ENCODE peak calls at places on chromosomes 3 and 15, in eight cellular contexts. R, M, A, J, C, Y, S and V are unnamed samples.

GRCh38 chr3:185813691-185814215 is 11.1 kb downstream of the IGF2BP2 start:
- DNase-seq in R (no peak), M (no peak), A (no peak), J (no peak), C (no peak), Y (no peak), S (no peak), V (no peak)

GRCh38 chr3:56923546-56924224 is 121.9 kb upstream of the ARHGEF3 start:
- DNase-seq in R (no peak), M (peak), A (peak), J (no peak), C (no peak), Y (no peak), S (peak), V (peak)

GRCh38 chr15:48984811-48985352 is 21.2 kb upstream of the SHC4 start:
- DNase-seq in R (no peak), M (no peak), A (no peak), J (no peak), C (no peak), Y (no peak), S (peak), V (no peak)

GRCh38 chr3:33942483-33943150 is 144.2 kb downstream of the PDCD6IP start:
- DNase-seq in R (peak), M (no peak), A (no peak), J (no peak), C (no peak), Y (no peak), S (no peak), V (no peak)

GRCh38 chr15:42066764-42067415 is 27.5 kb downstream of the PLA2G4D start:
- DNase-seq in R (no peak), M (no peak), A (no peak), J (no peak), C (no peak), Y (no peak), S (no peak), V (no peak)

GRCh38 chr3:190517696-190518095 is 3.8 kb downstream of the IL1RAP start:
- DNase-seq in R (no peak), M (no peak), A (no peak), J (no peak), C (no peak), Y (no peak), S (peak), V (no peak)

GRCh38 chr3:49316696-49317457 is 23.0 kb downstream of the USP4 start:
- DNase-seq in R (no peak), M (peak), A (no peak), J (no peak), C (no peak), Y (no peak), S (no peak), V (no peak)

GRCh38 chr3:104133630-104134029 is 1233.1 kb upstream of the ALCAM start:
- DNase-seq in R (no peak), M (no peak), A (no peak), J (no peak), C (no peak), Y (no peak), S (no peak), V (no peak)

GRCh38 chr3:64272842-64273241 is 47.6 kb upstream of the PRICKLE2 start:
- DNase-seq in R (no peak), M (no peak), A (no peak), J (no peak), C (no peak), Y (no peak), S (no peak), V (no peak)

GRCh38 chr15:78873796-78874761 is 1.4 kb downstream of the MORF4L1 start:
- DNase-seq in R (no peak), M (peak), A (peak), J (no peak), C (no peak), Y (peak), S (peak), V (peak)

GRCh38 chr15:78327442-78327841 is 12.7 kb upstream of the CRABP1 start:
- DNase-seq in R (no peak), M (no peak), A (no peak), J (no peak), C (no peak), Y (no peak), S (no peak), V (no peak)

GRCh38 chr3:134197681-134198261 is 52.9 kb downstream of the RYK start:
- DNase-seq in R (peak), M (no peak), A (no peak), J (no peak), C (peak), Y (no peak), S (peak), V (peak)

GRCh38 chr3:79245295-79246138 is 522.3 kb downstream of the ROBO1 start:
- DNase-seq in R (no peak), M (no peak), A (no peak), J (no peak), C (no peak), Y (no peak), S (no peak), V (no peak)

GRCh38 chr15:66018178-66018797 is 149.0 kb downstream of the RAB11A start:
- DNase-seq in R (no peak), M (no peak), A (no peak), J (no peak), C (no peak), Y (no peak), S (no peak), V (no peak)